ENCODE peak calls at places on chromosomes 11 and 22, in seven cellular contexts. O, P, X, E, R, D and M are unnamed samples. For H3K9me3 and H3K27me3, the result is how much of the 10 kb centered on the place peaks cover.

GRCh38 chr11:124394408-124394807 is 4.4 kb downstream of the OR8B3 start:
- DNase-seq in X (no peak), E (no peak), R (no peak), O (no peak), D (peak), P (no peak), M (no peak)

GRCh38 chr22:37940698-37941376 is 12.6 kb downstream of the C22orf23 start:
- DNase-seq in O (no peak), P (no peak), D (peak), E (no peak), R (no peak), X (no peak), M (no peak)

GRCh38 chr22:36445158-36445668 is 36.2 kb downstream of the TXN2 start:
- DNase-seq in D (peak), O (no peak), E (no peak), X (peak), P (no peak), R (no peak), M (no peak)

GRCh38 chr11:44096360-44097188 is 1.1 kb downstream of the EXT2 start:
- DNase-seq in P (no peak), X (no peak), D (peak), R (no peak), E (no peak), O (no peak), M (no peak)

GRCh38 chr22:46303347-46303965 is 6.8 kb downstream of the GTSE1 start:
- DNase-seq in R (no peak), X (no peak), P (no peak), O (no peak), E (no peak), D (peak), M (no peak)

GRCh38 chr11:18140145-18140544 is 7.8 kb downstream of the MRGPRX3 start:
- DNase-seq in E (no peak), X (no peak), P (no peak), D (no peak), O (no peak), R (no peak), M (no peak)

GRCh38 chr22:42177891-42178336 is 47.3 kb upstream of the CYP2D6 start:
- DNase-seq in P (no peak), O (no peak), E (no peak), D (no peak), X (no peak), R (no peak), M (no peak)

GRCh38 chr11:77455740-77456139 is 18.2 kb downstream of the PAK1 start:
- DNase-seq in R (no peak), O (no peak), E (no peak), X (no peak), P (no peak), D (no peak), M (no peak)

GRCh38 chr11:79482800-79483199 is 42.0 kb upstream of the TENM4 start:
- DNase-seq in X (no peak), D (no peak), O (no peak), E (no peak), R (no peak), P (no peak), M (no peak)

GRCh38 chr22:36921309-36922096 is 8.1 kb downstream of the CSF2RB start:
- DNase-seq in R (no peak), O (no peak), X (peak), P (no peak), E (peak), D (no peak), M (peak)

GRCh38 chr11:19326499-19326898 is 85.8 kb upstream of the E2F8 start:
- DNase-seq in X (no peak), R (no peak), O (no peak), E (no peak), D (peak), P (no peak), M (no peak)

GRCh38 chr22:17140022-17140421 is 18.9 kb upstream of the TMEM121B start:
- DNase-seq in O (no peak), P (no peak), R (no peak), D (no peak), E (no peak), X (peak), M (no peak)

GRCh38 chr22:27086080-27086479 is 428.7 kb downstream of the MIAT start:
- DNase-seq in O (no peak), X (no peak), E (no peak), P (no peak), R (no peak), D (no peak), M (no peak)

GRCh38 chr11:107591446-107592236 is 694 bp downstream of the ELMOD1 start:
- DNase-seq in R (peak), D (peak), E (no peak), O (peak), X (no peak), P (no peak), M (no peak)

GRCh38 chr22:35996596-35996995 is 32.0 kb downstream of the RBFOX2 start:
- DNase-seq in P (no peak), E (no peak), D (no peak), R (no peak), O (no peak), X (no peak), M (no peak)

GRCh38 chr11:8597182-8597581 is 3.2 kb upstream of the STK33 start:
- DNase-seq in E (no peak), D (peak), P (no peak), O (no peak), X (no peak), R (no peak), M (no peak)

GRCh38 chr11:42764936-42765335 is 546.9 kb upstream of the API5 start:
- DNase-seq in P (no peak), R (no peak), O (no peak), D (no peak), E (no peak), X (no peak), M (no peak)

GRCh38 chr11:31422703-31423102 is 53.0 kb downstream of the DNAJC24 start:
- DNase-seq in P (no peak), R (no peak), O (peak), D (no peak), E (no peak), X (no peak), M (no peak)

GRCh38 chr11:100936781-100937180 is 192.8 kb downstream of the PGR start:
- DNase-seq in X (no peak), P (no peak), O (no peak), E (no peak), R (no peak), D (no peak), M (no peak)

GRCh38 chr11:66363187-66363601 is 8.4 kb downstream of the SLC29A2 start:
- DNase-seq in D (peak), O (no peak), E (no peak), R (no peak), X (peak), P (no peak), M (no peak)

GRCh38 chr11:122869622-122870021 is 12.9 kb upstream of the JHY start:
- DNase-seq in E (no peak), D (no peak), O (no peak), X (no peak), P (no peak), R (no peak), M (no peak)

GRCh38 chr11:114307524-114308203 is 11.5 kb downstream of the NNMT start:
- DNase-seq in R (no peak), P (no peak), X (peak), E (no peak), O (no peak), D (peak), M (peak)

GRCh38 chr11:10301656-10302293 is 3.1 kb upstream of the ADM start:
- DNase-seq in X (no peak), O (no peak), E (no peak), R (no peak), P (no peak), D (peak), M (no peak)

GRCh38 chr22:48869788-48870187 is 957.9 kb downstream of the BRD1 start:
- DNase-seq in E (no peak), R (no peak), O (no peak), X (no peak), P (no peak), D (no peak), M (no peak)

GRCh38 chr22:48868554-48868953 is 959.1 kb downstream of the BRD1 start:
- DNase-seq in E (no peak), D (no peak), R (no peak), O (no peak), P (no peak), X (no peak), M (no peak)

GRCh38 chr22:48869161-48869560 is 958.5 kb downstream of the BRD1 start:
- DNase-seq in D (no peak), O (no peak), P (no peak), X (no peak), E (no peak), R (no peak), M (no peak)

GRCh38 chr22:48871176-48871840 is 956.4 kb downstream of the BRD1 start:
- DNase-seq in X (no peak), R (no peak), P (no peak), O (no peak), E (no peak), D (no peak), M (no peak)

DNA sequence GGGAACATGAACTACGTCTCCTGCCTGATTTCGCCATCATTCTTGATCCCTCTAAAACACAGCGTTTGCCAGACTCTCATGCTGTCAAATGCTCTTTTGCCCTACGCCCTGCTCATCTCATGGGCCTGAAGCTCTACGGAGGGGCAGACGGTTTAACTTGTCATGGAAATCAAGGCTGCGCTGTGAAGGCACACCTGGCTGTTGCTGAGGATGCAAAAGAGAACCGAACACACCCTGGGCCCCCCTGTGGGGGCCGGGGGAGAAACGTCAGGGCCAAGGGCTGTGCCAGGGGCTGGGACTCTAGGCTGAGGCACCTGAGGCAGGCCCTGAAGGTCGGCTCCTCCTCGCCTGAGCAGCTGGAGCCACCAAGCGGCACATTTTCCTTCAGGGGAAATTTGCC is 957.2 kb downstream of the BRD1 start:
- DNase-seq in E (no peak), R (no peak), D (no peak), O (no peak), X (no peak), P (no peak), M (no peak)
- H3K9me3 ChIP-seq in E (under half), R (under half), D (under half), O (under half), X (under half), P (under half), M (under half)

GRCh38 chr22:39215430-39216142 is 29.2 kb downstream of the PDGFB start:
- DNase-seq in X (no peak), E (no peak), D (no peak), P (peak), R (peak), O (no peak), M (no peak)
- H3K27me3 ChIP-seq in X (under half), E (under half), D (under half), P (under half), R (under half), O (under half), M (under half)

DNA sequence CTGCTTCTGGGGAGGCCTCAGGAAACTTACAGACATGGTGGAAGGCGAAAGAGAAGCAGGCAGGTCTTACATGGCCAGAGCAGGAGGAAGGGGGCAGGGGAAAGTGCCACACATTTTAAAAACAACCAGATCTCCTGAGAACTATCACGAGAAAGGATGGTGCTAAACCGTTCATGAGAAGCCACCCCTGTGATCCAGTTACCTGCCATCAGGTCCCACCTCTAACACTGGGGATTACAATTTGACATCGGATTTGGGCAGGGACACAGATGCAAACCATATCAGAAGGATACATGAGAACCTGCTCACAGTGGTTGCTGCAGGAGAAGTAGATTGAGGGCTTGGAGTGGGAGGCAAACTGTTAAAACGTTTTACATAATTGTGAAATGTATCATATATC is 152.2 kb downstream of the ADAMTS15 start:
- DNase-seq in X (no peak), O (no peak), R (no peak), E (no peak), P (no peak), D (no peak), M (no peak)
- H3K9me3 ChIP-seq in X (under half), O (under half), R (under half), E (under half), P (under half), D (under half), M (under half)

GRCh38 chr11:281486-282161 is 3.4 kb downstream of the NLRP6 start:
- DNase-seq in P (no peak), E (no peak), R (no peak), O (no peak), X (peak), D (no peak), M (no peak)

GRCh38 chr11:283405-284080 is 5.3 kb downstream of the NLRP6 start:
- DNase-seq in O (no peak), R (peak), D (no peak), X (peak), P (no peak), E (no peak), M (no peak)

GRCh38 chr11:282171-282570 is 4.0 kb downstream of the NLRP6 start:
- DNase-seq in P (no peak), O (no peak), R (no peak), D (no peak), E (no peak), X (no peak), M (no peak)

GRCh38 chr11:284081-285020 is 4.6 kb upstream of the PGGHG start:
- DNase-seq in R (no peak), O (no peak), D (no peak), X (peak), E (no peak), P (no peak), M (no peak)

GRCh38 chr11:282630-283360 is 4.6 kb downstream of the NLRP6 start:
- DNase-seq in E (no peak), D (no peak), P (no peak), O (no peak), X (peak), R (peak), M (no peak)
- H3K27me3 ChIP-seq in E (half or more), D (half or more), P (under half), O (under half), X (half or more), R (under half), M (under half)

GRCh38 chr22:30406400-30406799 is 9.6 kb downstream of the SEC14L2 start:
- DNase-seq in O (no peak), R (no peak), D (no peak), X (no peak), E (no peak), P (no peak), M (no peak)

GRCh38 chr22:30402036-30402759 is 5.4 kb downstream of the SEC14L2 start:
- DNase-seq in E (no peak), R (no peak), P (no peak), O (no peak), X (no peak), D (no peak), M (no peak)

GRCh38 chr22:30408388-30409101 is 11.7 kb downstream of the SEC14L2 start:
- DNase-seq in E (no peak), X (no peak), R (no peak), P (no peak), O (no peak), D (peak), M (no peak)

GRCh38 chr22:30404307-30404706 is 7.5 kb downstream of the SEC14L2 start:
- DNase-seq in P (no peak), O (no peak), X (no peak), D (no peak), E (no peak), R (no peak), M (no peak)

GRCh38 chr22:30405731-30406130 is 8.9 kb downstream of the SEC14L2 start:
- DNase-seq in X (no peak), E (no peak), P (no peak), R (no peak), O (no peak), D (no peak), M (no peak)
- H3K9me3 ChIP-seq in X (under half), E (under half), P (under half), R (under half), O (under half), D (under half), M (under half)